ENCODE peak calls at places on chromosomes 3 and 15, in four cellular contexts. Y, H, N and L are unnamed samples. For H3K4me1, the result is how much of the 10 kb centered on the place peaks cover.

GRCh38 chr15:64163662-64164362 is 990 bp upstream of the PPIB start:
- DNase-seq in Y (peak), H (peak), N (no peak), L (no peak)

GRCh38 chr3:12862387-12862786 is 21.0 kb upstream of the RPL32 start:
- DNase-seq in Y (no peak), H (no peak), N (no peak), L (no peak)

GRCh38 chr3:1943395-1944118 is 155.1 kb upstream of the CNTN4 start:
- DNase-seq in Y (no peak), H (no peak), N (no peak), L (no peak)

GRCh38 chr3:149332781-149333517 is 487 bp downstream of the TM4SF18 start:
- DNase-seq in Y (no peak), H (no peak), N (no peak), L (no peak)

GRCh38 chr3:195230244-195230643 is 40.7 kb downstream of the XXYLT1 start:
- DNase-seq in Y (no peak), H (no peak), N (no peak), L (no peak)

GRCh38 chr15:25185156-25185710 is 230.4 kb downstream of the SNRPN start:
- DNase-seq in Y (no peak), H (peak), N (no peak), L (peak)

GRCh38 chr3:11847607-11848006 is 922 bp upstream of the TAMM41 start:
- DNase-seq in Y (no peak), H (no peak), N (no peak), L (no peak)

GRCh38 chr3:110174908-110175307 is 837.6 kb upstream of the DPPA4 start:
- DNase-seq in Y (no peak), H (no peak), N (no peak), L (no peak)

GRCh38 chr3:187900961-187901755 is 155.9 kb upstream of the BCL6 start:
- DNase-seq in Y (no peak), H (no peak), N (no peak), L (no peak)

GRCh38 chr3:46491089-46492070 is 6.4 kb upstream of the RTP3 start:
- DNase-seq in Y (no peak), H (no peak), N (no peak), L (no peak)

GRCh38 chr3:64074091-64074490 is 50.8 kb upstream of the PSMD6 start:
- DNase-seq in Y (no peak), H (no peak), N (peak), L (no peak)

GRCh38 chr3:114519415-114519814 is 225.6 kb downstream of the TIGIT start:
- DNase-seq in Y (peak), H (no peak), N (peak), L (no peak)

GRCh38 chr3:193509103-193509965 is 45.4 kb downstream of the ATP13A4 start:
- DNase-seq in Y (no peak), H (no peak), N (no peak), L (no peak)

GRCh38 chr15:98785408-98785795 is 137.1 kb downstream of the IGF1R start:
- DNase-seq in Y (no peak), H (no peak), N (no peak), L (no peak)
- H3K4me1 ChIP-seq in Y (under half), H (half or more), N (under half), L (under half)

GRCh38 chr3:16289144-16289889 is 24.3 kb downstream of the OXNAD1 start:
- DNase-seq in Y (no peak), H (no peak), N (no peak), L (no peak)

GRCh38 chr3:16290007-16290826 is 25.2 kb downstream of the OXNAD1 start:
- DNase-seq in Y (peak), H (peak), N (peak), L (no peak)

GRCh38 chr3:16288664-16289063 is 23.7 kb downstream of the OXNAD1 start:
- DNase-seq in Y (no peak), H (no peak), N (no peak), L (no peak)

GRCh38 chr3:16286161-16286560 is 21.1 kb downstream of the OXNAD1 start:
- DNase-seq in Y (no peak), H (no peak), N (no peak), L (no peak)

DNA sequence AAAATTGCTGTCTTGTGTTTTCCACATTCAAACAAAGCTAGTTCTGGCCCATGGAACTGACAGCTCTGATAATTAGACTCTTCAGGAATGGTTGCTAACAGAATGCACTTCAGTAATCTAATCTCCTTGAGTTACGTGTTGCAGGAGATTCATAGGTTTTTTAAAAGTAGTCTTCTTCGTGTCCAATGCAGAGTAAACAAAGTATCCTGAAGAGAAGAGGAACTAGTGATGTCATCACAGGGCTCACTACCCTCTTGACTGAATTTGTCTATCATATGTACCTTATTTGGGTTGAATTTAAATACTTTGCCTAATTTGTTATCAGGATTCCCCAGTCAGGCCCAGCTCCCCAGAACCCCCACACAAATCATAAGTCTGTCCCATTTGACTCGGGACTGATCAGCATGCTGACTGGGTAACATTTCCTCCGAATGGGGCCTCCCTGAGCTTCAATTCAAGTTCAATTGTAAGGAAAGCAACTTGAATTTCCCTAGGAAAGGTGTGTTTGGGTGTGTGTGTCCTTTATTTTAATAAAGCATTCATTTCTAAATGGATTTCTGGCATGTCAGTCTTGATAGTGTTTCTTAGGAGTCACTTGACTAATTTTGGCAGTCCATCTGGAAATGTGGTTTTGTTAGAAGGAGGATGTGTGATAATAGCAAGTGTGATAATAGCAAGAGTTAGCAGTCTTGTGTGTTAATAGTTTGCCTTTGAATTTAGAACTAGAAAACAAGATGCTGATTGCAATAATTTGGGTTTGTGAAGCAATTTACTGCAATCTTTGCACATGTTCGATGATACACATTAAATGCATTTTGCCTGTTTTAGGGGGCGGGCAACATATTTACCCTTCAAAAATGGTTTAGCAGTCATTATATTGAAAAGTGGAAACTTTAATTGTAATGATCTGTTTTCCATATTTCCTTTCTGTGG is 21.9 kb downstream of the OXNAD1 start:
- DNase-seq in Y (no peak), H (no peak), N (no peak), L (no peak)
- H3K4me3 ChIP-seq in Y (no peak), H (no peak), N (no peak), L (no peak)

DNA sequence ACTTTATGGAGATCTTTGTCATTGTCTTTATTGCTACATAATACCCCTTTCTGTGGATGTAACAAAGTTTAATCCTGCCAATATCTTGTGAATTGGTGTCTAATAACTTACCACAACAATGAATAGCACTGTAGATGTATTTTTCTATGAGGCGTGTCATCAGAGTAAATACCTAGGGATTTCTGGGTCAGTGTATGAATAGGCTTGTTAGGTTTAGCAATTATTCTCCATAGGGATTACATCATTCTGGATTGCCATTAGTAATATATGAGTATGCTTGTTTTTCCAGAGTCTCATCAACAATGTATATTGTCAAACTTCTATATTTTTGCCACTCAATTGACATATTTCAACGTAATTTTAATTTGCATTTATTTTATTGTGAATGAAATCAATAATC is 67.9 kb downstream of the UNC13C start:
- DNase-seq in Y (no peak), H (no peak), N (no peak), L (no peak)
- TF ChIP-seq CTCF in Y (no peak), H (no peak), N (no peak), L (no peak)

GRCh38 chr3:143165211-143165610 is 45.6 kb downstream of the CHST2 start:
- DNase-seq in Y (no peak), H (no peak), N (no peak), L (no peak)
- H3K4me1 ChIP-seq in Y (under half), H (under half), N (under half), L (under half)

GRCh38 chr3:171491412-171491811 is 31.2 kb upstream of the TNIK start:
- DNase-seq in Y (no peak), H (no peak), N (no peak), L (no peak)
- H3K4me3 ChIP-seq in Y (no peak), H (no peak), N (no peak), L (no peak)

DNA sequence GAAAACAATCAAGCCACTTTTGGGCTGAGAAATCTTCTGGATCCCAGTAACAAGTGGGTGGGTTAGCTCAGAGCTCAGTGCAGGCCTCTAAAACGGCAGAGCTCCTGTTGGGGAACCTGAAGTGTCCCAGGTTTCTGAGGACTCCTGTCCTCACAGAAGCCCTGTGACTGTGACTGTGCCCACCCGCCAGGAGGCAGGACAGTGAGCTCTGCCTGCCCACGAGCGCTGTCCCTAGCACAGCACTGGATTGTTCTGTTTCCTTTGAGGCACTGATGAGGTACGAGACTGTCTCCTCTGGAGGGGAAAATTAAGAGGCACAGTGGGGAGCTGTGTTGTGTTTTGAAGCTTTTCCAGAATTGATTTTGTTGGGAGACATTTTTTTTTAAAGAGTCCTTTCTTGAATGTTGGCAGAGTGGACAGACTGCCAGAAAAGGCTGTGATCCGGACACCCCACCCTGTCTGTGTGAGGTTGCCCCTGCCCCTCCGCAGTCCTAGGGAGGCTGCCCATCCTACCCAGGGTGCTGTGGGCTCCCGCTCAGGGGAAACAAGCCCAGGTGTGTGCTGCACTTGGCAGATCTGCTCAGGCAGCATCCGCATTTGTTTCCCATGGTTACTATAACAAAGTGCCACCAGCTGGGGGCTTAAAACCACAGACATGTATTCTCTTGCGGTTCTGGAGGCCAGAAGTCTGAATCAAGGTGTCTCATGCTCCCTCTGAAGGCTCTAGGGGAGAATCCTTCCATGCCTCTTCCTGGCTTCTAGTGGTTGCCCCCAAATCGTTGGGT is 66.6 kb upstream of the LARS2 start:
- DNase-seq in Y (no peak), H (no peak), N (no peak), L (peak)
- TF ChIP-seq CTCF in Y (no peak), H (no peak), N (no peak), L (no peak)

GRCh38 chr3:42214565-42215283 is 51.3 kb downstream of the CCK start:
- DNase-seq in Y (no peak), H (no peak), N (no peak), L (no peak)

GRCh38 chr3:42216820-42217416 is 49.1 kb downstream of the CCK start:
- DNase-seq in Y (no peak), H (no peak), N (no peak), L (no peak)

GRCh38 chr3:42213417-42213816 is 52.6 kb downstream of the CCK start:
- DNase-seq in Y (peak), H (no peak), N (no peak), L (no peak)

GRCh38 chr3:42214064-42214463 is 51.9 kb downstream of the CCK start:
- DNase-seq in Y (no peak), H (no peak), N (no peak), L (no peak)

DNA sequence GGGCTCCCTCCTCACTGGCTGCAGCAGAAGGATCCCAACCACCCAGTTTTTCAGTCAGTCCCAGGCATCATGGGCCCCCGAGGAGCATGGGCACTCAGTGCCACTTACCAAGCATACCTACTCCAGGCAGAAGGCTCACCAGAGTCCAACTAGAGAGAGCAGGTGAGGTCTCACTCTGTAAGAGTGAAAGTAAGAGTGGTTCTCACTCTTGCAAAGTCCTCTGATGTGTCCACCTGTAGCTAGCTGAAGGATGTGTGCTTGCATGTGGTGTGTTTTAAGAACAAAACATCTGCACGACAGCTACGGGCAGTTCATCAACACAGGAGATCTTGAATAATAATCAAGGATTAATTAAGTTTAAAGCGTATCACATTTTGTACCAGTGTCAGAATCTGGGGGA is 49.7 kb downstream of the CCK start:
- DNase-seq in Y (no peak), H (no peak), N (no peak), L (no peak)
- H3K4me1 ChIP-seq in Y (under half), H (under half), N (under half), L (under half)

GRCh38 chr15:83283813-83284562 is 476 bp downstream of the BNC1 start:
- DNase-seq in Y (no peak), H (no peak), N (peak), L (no peak)

GRCh38 chr15:83282859-83283812 is 1.3 kb downstream of the BNC1 start:
- DNase-seq in Y (peak), H (no peak), N (peak), L (no peak)

GRCh38 chr15:83285284-83285978 is 967 bp upstream of the BNC1 start:
- DNase-seq in Y (no peak), H (no peak), N (no peak), L (no peak)

GRCh38 chr15:83285979-83286553 is 1.6 kb upstream of the BNC1 start:
- DNase-seq in Y (no peak), H (no peak), N (peak), L (no peak)

DNA sequence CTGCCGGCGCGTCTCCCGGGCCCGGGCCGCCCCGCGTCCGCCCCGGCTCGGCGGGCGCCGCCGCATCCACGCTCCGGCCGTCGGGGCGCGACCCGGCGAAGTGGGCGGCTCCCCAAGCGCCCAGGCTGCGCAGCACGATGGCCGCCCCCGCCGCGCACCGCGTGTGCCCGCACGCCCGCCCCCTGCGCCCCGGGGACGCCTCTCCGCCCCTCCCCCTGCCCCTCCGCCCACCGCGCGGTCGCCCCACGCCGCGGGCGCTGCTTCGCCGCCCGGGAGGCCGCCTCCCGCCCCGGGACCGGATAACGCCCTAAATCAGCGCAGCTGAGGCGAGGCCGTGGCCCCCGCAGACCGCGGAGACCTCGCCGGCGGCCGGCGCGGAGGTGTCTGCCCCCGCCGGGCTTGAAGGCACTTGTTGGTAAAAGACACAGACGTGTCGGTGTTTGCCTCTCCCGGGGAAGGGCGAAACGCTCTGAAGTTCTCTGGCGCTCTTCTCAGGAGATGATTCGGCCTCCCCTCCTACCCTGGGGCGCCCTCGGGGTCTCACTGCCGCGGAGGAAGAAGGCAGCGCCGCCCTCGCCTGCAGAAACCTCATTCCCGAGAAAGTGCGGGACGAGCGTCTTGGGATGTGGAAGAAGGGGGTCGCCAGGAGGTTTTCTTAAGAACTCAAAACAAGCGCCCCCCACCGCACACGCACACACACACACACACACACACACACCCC is at the start of gene BNC1:
- DNase-seq in Y (peak), H (no peak), N (peak), L (no peak)
- H3K4me3 ChIP-seq in Y (peak), H (peak), N (peak), L (peak)